ENCODE peak calls at places on chromosomes 13 and 19, in seven cellular contexts. Q is psoas muscle, D is lung, U is colonic mucosa, H is spleen, E is uterus, S is thoracic aorta. Y is an unnamed sample.

GRCh38 chr19:2443116-2443784 is 13.5 kb downstream of the LMNB2 start:
- DNase-seq in D (no peak), H (no peak), S (no peak), E (no peak), Q (no peak), U (no peak), Y (no peak)

GRCh38 chr13:37429976-37430375 is 168.6 kb downstream of the POSTN start:
- DNase-seq in S (no peak), U (no peak), H (no peak), D (no peak), Q (no peak), E (no peak), Y (peak; percentile 75)

GRCh38 chr13:51520524-51520923 is 63.7 kb upstream of the WDFY2 start:
- DNase-seq in H (no peak), U (no peak), Q (no peak), E (no peak), D (no peak), S (no peak), Y (no peak)

GRCh38 chr19:46579286-46579944 is 21.7 kb upstream of the CALM3 start:
- DNase-seq in U (no peak), D (no peak), Q (no peak), S (no peak), E (no peak), H (no peak), Y (no peak)

GRCh38 chr13:84487681-84488080 is 605.4 kb upstream of the SLITRK1 start:
- DNase-seq in H (no peak), E (no peak), Q (no peak), U (no peak), S (no peak), D (no peak), Y (no peak)

GRCh38 chr19:33780746-33781145 is 15.9 kb upstream of the KCTD15 start:
- DNase-seq in E (no peak), D (no peak), U (no peak), S (no peak), Q (no peak), H (no peak), Y (no peak)

GRCh38 chr19:31110331-31110730 is 238.9 kb downstream of the TSHZ3 start:
- DNase-seq in E (peak; percentile 23), U (no peak), H (no peak), D (no peak), S (no peak), Q (no peak), Y (no peak)

GRCh38 chr13:40895715-40896184 is 106.3 kb downstream of the SLC25A15 start:
- DNase-seq in D (no peak), H (no peak), S (no peak), U (peak; percentile 53), Q (no peak), E (no peak), Y (no peak)

GRCh38 chr13:113545455-113545930 is 39.1 kb upstream of the TFDP1 start:
- DNase-seq in U (no peak), Q (no peak), D (no peak), H (peak; percentile 70), E (no peak), S (no peak), Y (no peak)

GRCh38 chr13:23384111-23384510 is 49.4 kb downstream of the SACS start:
- DNase-seq in U (no peak), D (no peak), H (no peak), E (no peak), Q (no peak), S (no peak), Y (peak; percentile 57)

GRCh38 chr19:56856822-56857221 is 16.3 kb upstream of the PEG3 start:
- DNase-seq in E (no peak), D (no peak), U (no peak), S (no peak), H (no peak), Q (no peak), Y (no peak)

GRCh38 chr13:109724603-109725002 is 61.8 kb downstream of the IRS2 start:
- DNase-seq in U (no peak), E (no peak), Q (no peak), D (no peak), H (no peak), S (no peak), Y (no peak)

GRCh38 chr19:3670258-3670795 is 29.9 kb downstream of the PIP5K1C start:
- DNase-seq in U (peak; percentile 49), S (peak; percentile 76), Q (peak; percentile 78), H (no peak), E (peak; percentile 96), D (no peak), Y (no peak)

GRCh38 chr13:59946924-59947323 is 216.8 kb downstream of the DIAPH3 start:
- DNase-seq in U (no peak), E (no peak), D (no peak), S (no peak), H (no peak), Q (no peak), Y (no peak)

GRCh38 chr19:40150170-40150569 is 41.1 kb upstream of the MAP3K10 start:
- DNase-seq in S (no peak), Q (no peak), E (no peak), H (no peak), U (no peak), D (no peak), Y (no peak)

GRCh38 chr19:31532034-31532433 is 182.8 kb upstream of the TSHZ3 start:
- DNase-seq in H (no peak), Q (no peak), U (no peak), S (no peak), D (no peak), E (no peak), Y (no peak)

GRCh38 chr13:112859817-112860190 is 109.2 kb upstream of the MCF2L start:
- DNase-seq in Q (no peak), S (no peak), H (peak; percentile 76), E (peak; percentile 52), D (no peak), U (no peak), Y (no peak)

GRCh38 chr19:35754365-35755139 is 2.3 kb downstream of the HSPB6 start:
- DNase-seq in Q (no peak), U (no peak), S (no peak), H (no peak), D (no peak), E (no peak), Y (no peak)

GRCh38 chr19:35756373-35757230 is at the start of gene HSPB6:
- DNase-seq in Q (peak; percentile 85), H (peak; percentile 84), S (no peak), E (peak; percentile 82), D (no peak), U (peak; percentile 51), Y (no peak)

GRCh38 chr19:35755160-35755549 is 1.7 kb downstream of the HSPB6 start:
- DNase-seq in D (no peak), E (no peak), S (no peak), H (no peak), U (no peak), Q (no peak), Y (no peak)

GRCh38 chr19:35757231-35757748 is 461 bp upstream of the HSPB6 start:
- DNase-seq in E (peak; percentile 98), S (peak; percentile 76), Q (peak; percentile 92), U (peak; percentile 70), H (peak; percentile 87), D (peak; percentile 59), Y (peak; percentile 67)

DNA sequence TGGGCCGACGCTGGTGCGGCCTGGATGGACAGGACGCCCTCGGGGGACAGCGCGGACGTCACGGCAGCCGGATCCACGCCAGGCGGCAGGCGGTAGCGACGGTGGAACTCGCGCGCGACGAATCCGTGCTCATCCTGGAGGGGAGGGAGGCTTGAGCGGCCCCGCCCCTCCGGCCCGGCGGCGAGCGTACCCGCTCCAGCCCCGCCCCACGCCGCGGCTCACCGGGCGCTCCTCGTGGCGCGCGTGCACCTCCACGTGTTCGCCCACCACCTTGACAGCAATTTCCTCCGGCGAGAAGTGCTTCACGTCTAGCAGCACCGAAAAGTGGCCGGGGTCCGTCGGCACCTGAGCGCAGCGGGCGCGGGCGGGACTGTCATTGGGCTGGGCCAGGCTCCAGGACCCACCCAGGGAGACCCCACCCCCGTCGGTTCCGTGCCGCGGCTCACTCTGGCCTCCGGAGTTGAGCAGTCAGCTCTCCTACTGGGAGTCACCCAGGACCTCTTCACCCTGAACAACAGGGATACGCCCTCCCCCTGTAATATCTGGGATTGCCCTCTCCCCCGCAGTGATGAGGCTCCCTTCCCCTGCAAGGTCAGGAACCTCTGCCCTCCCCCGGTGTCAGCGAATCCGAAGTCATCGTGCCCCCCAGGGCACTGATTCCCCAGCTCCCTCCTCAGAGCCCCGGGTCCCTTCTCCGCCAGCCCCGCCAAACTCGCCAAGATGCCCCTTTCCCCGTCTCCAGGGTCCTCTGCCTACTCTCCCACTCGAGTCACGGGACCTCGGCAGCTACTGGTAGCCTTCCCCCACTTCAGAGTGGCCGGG is 1.1 kb downstream of the HSPB6 start:
- DNase-seq in S (no peak), H (peak; percentile 83), E (peak; percentile 90), D (no peak), Q (peak; percentile 94), U (peak; percentile 73), Y (no peak)
- H3K4me3 ChIP-seq in S (peak overlapping the region; percentile 77), H (peak overlapping the region; percentile 21), E (peak overlapping the region; percentile 94), D (no peak overlapping the region), Q (peak overlapping the region; percentile 83), U (peak overlapping the region; percentile 26), Y (peak overlapping the region; percentile 65)

DNA sequence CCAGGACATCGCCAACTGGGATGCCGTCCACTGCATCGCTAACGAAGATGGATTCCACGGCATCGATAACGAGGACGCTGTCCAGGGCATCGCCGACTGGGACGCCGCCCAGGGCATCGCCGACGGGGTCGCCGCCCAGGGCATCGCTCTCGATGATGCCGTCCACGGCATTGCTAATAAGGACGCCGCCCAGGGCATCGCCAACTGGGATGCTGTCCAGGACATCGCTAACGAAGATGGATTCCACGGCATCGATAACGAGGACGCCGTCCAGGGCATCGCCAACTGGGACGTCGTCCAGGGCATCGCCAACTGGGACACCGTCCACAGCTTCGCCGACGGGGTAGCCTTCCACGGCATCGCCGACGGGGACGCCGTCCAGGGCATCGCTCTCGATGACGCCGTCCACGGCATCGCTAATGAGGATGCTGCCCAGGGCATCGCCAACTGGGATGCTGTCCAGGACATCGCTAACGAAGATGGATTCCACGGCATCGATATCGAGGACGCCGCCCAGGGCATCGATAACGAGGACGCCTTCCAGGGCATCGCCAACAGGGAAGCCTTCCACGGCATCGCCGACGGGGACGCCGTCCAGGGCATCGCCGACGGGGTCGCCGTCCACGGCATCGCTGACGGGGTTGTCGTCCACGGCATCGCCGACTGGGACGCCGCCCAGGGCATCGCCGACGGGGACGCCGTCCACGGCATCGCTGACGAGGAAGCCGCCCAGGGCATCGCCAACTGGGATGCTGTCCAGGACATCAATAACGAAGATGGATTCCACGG is 948.4 kb downstream of the TUBA3C start:
- DNase-seq in E (no peak), U (no peak), Q (no peak), S (no peak), D (no peak), H (no peak), Y (no peak)
- TF ChIP-seq CTCF in E (no peak), U (no peak), Q (no peak), S (no peak), D (no peak), H (no peak), Y (no peak)

GRCh38 chr19:42130254-42130573 is 2.0 kb downstream of the POU2F2 start:
- DNase-seq in H (no peak), Q (no peak), D (no peak), U (no peak), E (no peak), S (no peak), Y (no peak)
- H3K4me3 ChIP-seq in H (peak overlapping the region; percentile 31), Q (no peak overlapping the region), D (no peak overlapping the region), U (no peak overlapping the region), E (no peak overlapping the region), S (peak overlapping the region; percentile 21), Y (peak overlapping the region; percentile 15)

DNA sequence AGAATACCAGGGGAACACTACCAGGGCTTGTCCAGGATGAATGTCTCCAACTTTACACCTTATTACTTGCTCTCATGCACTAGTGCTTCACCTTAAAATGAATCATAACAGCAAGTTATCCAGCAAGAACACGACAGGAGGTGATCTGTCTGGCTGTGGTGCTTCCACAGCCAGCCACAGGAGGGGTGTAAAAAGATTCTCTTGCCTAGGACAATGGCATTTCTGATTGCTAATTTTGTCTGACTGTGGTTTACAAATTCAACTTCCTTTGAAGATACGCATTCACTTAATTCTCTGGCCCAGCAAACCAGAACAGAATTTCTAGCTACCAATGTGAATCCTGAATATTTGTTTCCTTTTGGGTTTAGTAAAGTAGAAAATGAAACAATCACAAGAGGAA is 23.1 kb upstream of the COG3 start:
- DNase-seq in E (no peak), D (no peak), Q (no peak), U (no peak), H (no peak), S (no peak), Y (no peak)
- TF ChIP-seq CTCF in E (no peak), D (no peak), Q (peak; percentile 29), U (no peak), H (no peak), S (no peak), Y (peak; percentile 28)